ENCODE peak calls at places on chromosomes 5 and 9, in four cellular contexts. M, H, V and U are unnamed samples.

GRCh38 chr5:119453045-119453383 is 717 bp downstream of the HSD17B4 start:
- DNase-seq in V (peak), M (no peak), H (peak), U (no peak)

GRCh38 chr9:131181091-131181681 is 55.8 kb downstream of the NUP214 start:
- DNase-seq in V (no peak), H (peak), M (no peak), U (peak)

GRCh38 chr5:102794677-102795331 is 39.7 kb downstream of the PAM start:
- DNase-seq in H (peak), V (no peak), M (peak), U (peak)

GRCh38 chr9:108166509-108166908 is 676.9 kb upstream of the KLF4 start:
- DNase-seq in M (no peak), H (no peak), V (no peak), U (no peak)

GRCh38 chr5:172786736-172787462 is 15.9 kb upstream of the DUSP1 start:
- DNase-seq in M (no peak), H (no peak), V (no peak), U (no peak)

GRCh38 chr9:92176068-92176799 is 61.0 kb upstream of the SPTLC1 start:
- DNase-seq in M (no peak), H (peak), V (no peak), U (peak)

GRCh38 chr9:123033352-123033751 is at the start of gene GPR21:
- DNase-seq in M (no peak), H (no peak), V (no peak), U (peak)

GRCh38 chr5:159010611-159011497 is 88.9 kb downstream of the EBF1 start:
- DNase-seq in H (no peak), M (no peak), V (no peak), U (peak)

GRCh38 chr9:101400120-101400519 is 1.5 kb downstream of the ZNF189 start:
- DNase-seq in M (no peak), H (no peak), V (no peak), U (no peak)

DNA sequence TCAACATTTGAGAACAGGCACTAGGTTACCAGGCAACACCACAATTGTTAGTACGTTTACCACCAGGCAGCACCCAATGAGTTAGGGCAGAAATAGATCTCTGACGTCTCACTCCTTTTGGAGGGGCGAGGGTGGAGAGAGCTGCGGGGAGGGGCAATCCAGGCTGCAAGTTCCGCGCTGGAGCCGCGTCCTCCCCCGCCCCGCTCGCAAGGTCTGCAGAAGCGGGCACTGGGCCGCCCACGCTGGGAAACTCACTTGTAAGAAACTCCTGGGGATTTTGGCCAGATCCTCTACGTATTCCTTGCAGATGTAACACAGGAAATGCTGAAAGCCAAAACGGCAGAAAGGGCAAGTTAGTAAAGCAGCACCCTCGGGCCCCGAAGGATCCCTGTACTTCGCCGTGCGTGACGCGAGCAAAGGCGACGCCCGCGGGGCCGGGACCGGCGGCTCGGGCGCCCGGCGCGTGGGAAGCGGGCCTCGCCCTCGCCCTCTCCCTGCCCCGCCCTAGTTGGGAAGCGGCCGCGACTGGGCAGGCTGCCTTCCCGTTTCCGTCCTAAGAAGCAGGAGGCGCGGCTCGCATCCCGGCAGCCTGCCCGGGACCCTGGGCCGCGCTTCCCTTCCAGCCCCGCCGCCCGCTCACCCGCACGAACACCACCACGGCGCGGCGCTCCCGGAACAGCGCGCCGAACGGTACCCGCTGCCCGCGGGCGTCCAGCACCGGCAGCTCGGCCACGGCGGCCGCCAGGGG is 493 bp downstream of the PRXL2C start:
- DNase-seq in V (peak), H (peak), M (peak), U (peak)
- TF ChIP-seq CTCF in V (no peak), H (no peak), M (peak), U (peak)

GRCh38 chr9:112380771-112381181 is 868 bp downstream of the HSDL2 start:
- DNase-seq in H (peak), V (no peak), M (peak), U (no peak)
- TF ChIP-seq EZH2 in H (no peak), V (no peak), M (no peak), U (no peak)

GRCh38 chr9:2367970-2368369 is 253.6 kb upstream of the VLDLR start:
- DNase-seq in H (no peak), M (no peak), V (no peak), U (no peak)
- TF ChIP-seq CTCF in H (peak), M (no peak), V (no peak), U (peak)

GRCh38 chr5:154475613-154476342 is 2.2 kb downstream of the HAND1 start:
- DNase-seq in V (no peak), M (no peak), H (no peak), U (peak)
- TF ChIP-seq EZH2 in V (peak), M (peak), H (no peak), U (peak)

GRCh38 chr5:181234455-181235306 is 9.0 kb downstream of the RACK1 start:
- DNase-seq in V (no peak), M (no peak), H (no peak), U (peak)
- TF ChIP-seq CTCF in V (no peak), M (no peak), H (no peak), U (no peak)

DNA sequence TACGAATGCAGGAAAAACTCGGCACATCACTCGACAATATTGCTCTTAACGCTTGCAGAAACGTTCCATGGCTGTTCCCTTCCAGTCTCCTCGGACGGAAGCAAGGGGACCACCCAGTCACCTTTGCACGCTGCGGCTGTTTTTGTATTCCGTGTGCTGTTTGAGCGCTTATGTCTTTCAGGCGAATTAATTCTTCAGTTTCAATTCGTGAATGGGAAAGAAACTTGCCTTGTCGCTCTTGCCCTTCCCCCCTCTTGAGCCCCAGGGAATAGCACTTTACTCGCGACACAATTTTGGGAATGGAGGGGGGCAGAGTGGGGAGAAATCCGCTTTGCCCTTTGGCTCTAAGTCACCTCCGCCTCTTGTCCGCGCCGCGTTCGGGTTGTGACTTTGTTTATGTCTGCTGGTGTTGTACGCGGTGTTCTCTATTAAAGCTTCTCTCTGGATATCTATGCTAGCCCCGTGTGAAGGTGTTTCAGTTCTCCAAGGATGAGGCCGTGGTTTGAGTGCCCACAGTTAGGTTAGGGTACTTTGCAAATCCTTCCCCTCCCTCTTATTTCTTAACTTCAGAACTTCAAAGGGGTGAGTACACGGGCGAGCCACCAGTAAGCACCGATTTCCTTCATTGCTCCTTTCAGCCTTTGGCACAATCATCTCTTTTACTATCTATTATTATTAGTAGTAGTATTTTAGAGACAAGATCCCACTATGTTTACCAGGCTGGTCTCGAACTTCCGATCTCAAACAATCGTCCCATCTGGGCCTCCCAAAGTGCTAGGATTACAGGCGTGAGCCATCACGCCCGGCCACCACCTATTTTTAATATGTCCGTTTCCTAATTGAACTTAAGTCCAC is 2.7 kb downstream of the FOXB2 start:
- DNase-seq in M (no peak), H (no peak), V (no peak), U (peak)
- TF ChIP-seq EZH2 in M (no peak), H (no peak), V (no peak), U (peak)

GRCh38 chr9:72807765-72808445 is 144.9 kb downstream of the ALDH1A1 start:
- DNase-seq in M (peak), H (peak), V (no peak), U (peak)
- TF ChIP-seq CTCF in M (peak), H (peak), V (peak), U (peak)

DNA sequence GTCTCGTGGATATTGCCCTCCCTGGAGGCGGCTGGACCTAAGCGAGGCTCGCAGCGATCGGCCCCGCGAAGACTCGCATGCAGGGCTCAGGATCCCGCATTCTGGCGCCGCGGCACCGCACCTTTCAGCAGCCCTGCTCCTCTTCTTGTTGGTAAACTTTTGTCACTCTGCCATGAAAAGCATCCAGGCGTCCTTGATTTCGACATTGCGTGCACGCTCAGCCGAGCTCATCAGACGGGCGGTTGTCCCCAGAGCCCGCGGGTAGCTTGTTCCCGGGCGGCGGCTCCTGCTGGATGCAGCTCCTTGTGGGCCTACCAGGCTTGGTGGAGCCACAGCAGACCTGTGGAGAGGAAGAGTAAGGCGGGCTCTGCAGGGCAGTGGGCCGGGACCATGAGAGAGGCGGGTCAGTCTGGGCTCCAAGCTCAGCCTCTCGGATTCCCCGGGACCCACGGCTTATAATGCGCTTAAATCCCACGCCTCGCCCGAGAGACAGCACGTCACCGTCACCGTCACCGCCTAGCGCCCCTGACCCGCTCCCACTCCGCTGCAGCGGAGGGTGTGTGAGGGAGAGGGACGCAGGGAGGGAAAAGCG is 1.8 kb upstream of the ANKRD18A start:
- DNase-seq in H (peak), M (no peak), V (no peak), U (peak)
- TF ChIP-seq EZH2 in H (no peak), M (no peak), V (peak), U (peak)

GRCh38 chr9:99189887-99190596 is 31.7 kb downstream of the ALG2 start:
- DNase-seq in H (no peak), V (no peak), M (no peak), U (no peak)

GRCh38 chr9:99193466-99193821 is 28.3 kb downstream of the ALG2 start:
- DNase-seq in V (no peak), M (no peak), H (no peak), U (no peak)

GRCh38 chr9:99189186-99189585 is 32.6 kb downstream of the ALG2 start:
- DNase-seq in M (no peak), H (no peak), V (no peak), U (no peak)

GRCh38 chr9:99190597-99191283 is 31.0 kb downstream of the ALG2 start:
- DNase-seq in M (no peak), V (no peak), H (no peak), U (no peak)

DNA sequence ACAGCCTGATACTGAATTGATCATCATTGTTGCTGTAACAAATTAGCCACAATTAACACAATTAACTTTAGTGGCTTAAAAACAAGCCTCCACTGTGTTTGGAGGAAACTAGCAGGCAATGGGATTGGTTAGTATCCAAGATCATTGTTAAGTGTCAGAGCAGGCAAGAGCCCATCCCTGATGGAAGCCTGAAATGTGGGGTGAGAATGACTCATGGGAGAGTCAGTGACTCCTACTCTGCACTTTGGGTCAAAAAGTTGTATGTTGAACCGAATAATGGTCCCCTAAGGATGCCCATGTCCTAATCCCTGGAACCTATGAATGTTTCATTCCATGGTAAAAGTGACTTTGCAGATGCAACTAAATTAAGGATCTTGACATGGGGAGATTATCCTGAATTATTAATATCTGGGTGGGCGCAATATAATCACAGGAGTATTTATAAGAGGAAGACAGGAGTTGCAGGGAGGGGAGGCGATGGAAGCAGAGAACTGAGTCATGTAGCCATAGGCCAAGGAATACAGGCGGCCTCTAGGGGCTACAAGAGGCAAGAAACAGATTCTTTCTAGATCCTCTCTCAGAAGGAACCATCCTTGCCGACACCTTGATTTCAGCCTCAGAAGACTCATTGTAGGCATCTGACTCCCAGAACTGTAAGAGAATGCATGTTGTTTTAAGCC is 28.8 kb downstream of the ALG2 start:
- DNase-seq in V (no peak), M (no peak), H (peak), U (peak)
- TF ChIP-seq CTCF in V (no peak), M (peak), H (peak), U (peak)

GRCh38 chr5:93594591-93595419 is 11.8 kb downstream of the NR2F1 start:
- DNase-seq in H (no peak), V (no peak), M (no peak), U (peak)

GRCh38 chr5:93595420-93596136 is 12.6 kb downstream of the NR2F1 start:
- DNase-seq in M (no peak), H (no peak), V (no peak), U (peak)

GRCh38 chr5:93592866-93593265 is 9.8 kb downstream of the NR2F1 start:
- DNase-seq in H (no peak), V (no peak), M (no peak), U (no peak)

GRCh38 chr5:93591323-93591945 is 8.4 kb downstream of the NR2F1 start:
- DNase-seq in V (no peak), M (no peak), H (no peak), U (no peak)

GRCh38 chr5:93593476-93594060 is 10.5 kb downstream of the NR2F1 start:
- DNase-seq in V (no peak), H (no peak), M (no peak), U (peak)
- TF ChIP-seq EZH2 in V (no peak), H (no peak), M (no peak), U (peak)